ENCODE peak calls at places on chromosomes 3 and 15, in six cellular contexts. G is stomach, W is right lobe of liver, R is HCT116, U is heart left ventricle, Z is GM12892. T is an unnamed sample.

GRCh38 chr3:44284949-44285348 is 43.3 kb downstream of the TOPAZ1 start:
- DNase-seq in U (no peak), Z (no peak), G (no peak), W (no peak), R (no peak), T (no peak)

GRCh38 chr15:75696303-75696657 is 16.4 kb downstream of the CSPG4 start:
- DNase-seq in U (no peak), G (no peak), Z (no peak), R (no peak), W (no peak), T (no peak)

GRCh38 chr3:94225176-94225742 is 162.4 kb downstream of the NSUN3 start:
- DNase-seq in Z (no peak), R (no peak), U (no peak), W (no peak), G (no peak), T (no peak)

GRCh38 chr15:80694624-80695098 is 449 bp upstream of the ABHD17C start:
- DNase-seq in Z (peak; percentile 42), R (no peak), G (no peak), U (peak; percentile 35), W (no peak), T (no peak)

GRCh38 chr15:44033894-44034293 is 161.2 kb downstream of the FRMD5 start:
- DNase-seq in R (peak; percentile 16), G (no peak), Z (no peak), U (no peak), W (no peak), T (no peak)

GRCh38 chr3:117454236-117454635 is 744.7 kb downstream of the TUSC7 start:
- DNase-seq in R (no peak), U (no peak), G (no peak), W (no peak), Z (no peak), T (no peak)

GRCh38 chr3:72347819-72348319 is 500.4 kb downstream of the SHQ1 start:
- DNase-seq in Z (peak; percentile 45), R (no peak), W (no peak), G (peak; percentile 90), U (peak; percentile 83), T (no peak)

GRCh38 chr15:82871577-82872484 is 62.4 kb downstream of the WHAMM start:
- DNase-seq in U (no peak), G (peak; percentile 17), Z (no peak), W (no peak), R (no peak), T (no peak)

GRCh38 chr3:102114264-102114979 is 265.1 kb downstream of the NFKBIZ start:
- DNase-seq in U (no peak), G (no peak), W (no peak), Z (no peak), R (no peak), T (no peak)

GRCh38 chr15:74046275-74046674 is 36.1 kb downstream of the GOLGA6A start:
- DNase-seq in W (no peak), Z (no peak), R (no peak), G (no peak), U (peak; percentile 59), T (no peak)

GRCh38 chr15:74043425-74044266 is 38.7 kb downstream of the GOLGA6A start:
- DNase-seq in Z (no peak), G (no peak), W (no peak), R (no peak), U (no peak), T (peak; percentile 86)

GRCh38 chr15:74045184-74045583 is 37.2 kb downstream of the GOLGA6A start:
- DNase-seq in U (no peak), W (no peak), Z (no peak), R (no peak), G (no peak), T (no peak)

GRCh38 chr15:74044267-74045110 is 37.9 kb downstream of the GOLGA6A start:
- DNase-seq in W (no peak), G (no peak), U (peak; percentile 80), Z (no peak), R (no peak), T (peak; percentile 87)

DNA sequence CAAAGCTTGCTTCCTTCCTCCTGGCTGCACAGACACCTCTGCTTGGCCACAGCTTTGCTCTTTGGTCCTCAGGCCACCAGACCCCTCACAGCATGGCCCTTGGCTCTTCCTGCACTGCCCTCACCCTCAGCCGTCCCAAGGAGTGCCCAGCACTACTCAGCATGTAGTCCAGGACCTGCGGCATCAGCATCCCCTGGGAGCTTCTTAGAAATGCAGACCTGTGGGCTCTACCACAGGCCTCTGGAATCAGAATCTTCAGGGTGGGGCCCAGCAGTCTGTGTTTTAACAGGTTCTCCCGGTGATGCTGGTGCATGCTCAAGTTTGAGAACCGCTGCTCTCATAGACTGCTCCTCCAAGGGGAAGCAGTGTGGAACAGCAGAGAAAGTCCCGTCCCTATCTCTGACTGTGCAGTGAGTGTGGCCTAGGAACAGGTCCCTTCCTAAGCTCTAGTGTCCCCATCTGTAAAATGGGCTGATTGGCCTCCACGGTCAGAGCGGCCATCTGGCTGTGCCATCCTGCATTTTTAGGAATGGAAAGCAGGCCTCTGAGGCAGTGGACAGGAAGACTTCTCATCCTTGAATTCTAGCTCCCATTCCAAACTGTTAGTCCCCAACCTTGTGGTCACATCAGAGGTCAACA is 36.6 kb downstream of the GOLGA6A start:
- DNase-seq in Z (no peak), W (no peak), R (no peak), G (no peak), U (no peak), T (no peak)
- TF ChIP-seq POLR2A in Z (no peak), W (no peak), R (no peak), G (no peak), U (no peak), T (no peak)

DNA sequence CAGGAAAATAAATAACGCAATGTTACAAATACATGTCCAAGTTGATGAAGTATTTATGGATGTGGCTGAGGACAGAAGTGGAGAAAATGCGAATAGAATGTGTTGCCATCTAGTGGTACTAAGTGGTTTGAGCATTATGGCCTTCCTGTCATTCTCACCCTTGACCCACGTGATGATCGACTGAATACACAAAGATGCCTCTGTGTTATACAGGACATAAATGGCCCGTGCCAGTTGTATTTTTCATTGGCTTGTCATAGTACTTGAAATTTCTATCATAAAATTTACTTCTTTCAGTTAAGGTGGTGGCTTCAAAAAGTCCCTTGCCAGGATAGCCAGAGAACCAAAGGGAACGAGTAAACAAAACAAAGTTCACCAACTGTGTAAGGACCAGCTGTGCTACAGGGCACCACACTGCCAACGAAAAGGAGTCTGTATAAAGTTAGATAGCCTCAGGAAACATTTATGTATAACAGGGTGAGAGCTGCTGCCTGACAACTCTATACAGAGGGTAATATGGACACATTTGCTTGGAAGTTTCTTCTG is 103.7 kb downstream of the MYH15 start:
- DNase-seq in R (peak; percentile 52), U (no peak), G (no peak), Z (no peak), W (no peak), T (no peak)
- TF ChIP-seq POLR2A in R (no peak), U (no peak), G (no peak), Z (no peak), W (no peak), T (no peak)

DNA sequence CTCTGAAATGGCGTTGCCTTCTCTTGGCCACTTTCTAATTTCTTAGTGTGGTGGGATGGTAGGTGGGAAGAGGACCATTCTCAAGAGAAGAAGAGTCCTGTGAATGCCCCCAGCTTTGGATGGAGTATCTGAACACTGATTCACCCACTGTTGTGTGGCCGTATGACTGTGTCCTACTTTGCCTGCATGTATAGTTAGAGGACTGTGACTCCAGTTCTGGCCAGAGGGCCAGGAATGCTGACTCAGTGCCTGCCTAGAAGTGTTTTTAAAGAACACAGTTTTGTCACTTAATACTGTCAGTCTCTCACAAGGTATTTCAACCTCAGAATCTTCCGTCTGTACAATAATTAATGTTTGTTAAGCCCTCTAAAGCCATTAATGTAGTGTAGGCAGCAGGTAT is 2.1 kb downstream of the SEC61A1 start:
- DNase-seq in Z (no peak), W (no peak), G (no peak), U (no peak), R (no peak), T (no peak)
- TF ChIP-seq POLR2A in Z (no peak), W (no peak), G (no peak), U (no peak), R (no peak), T (no peak)

GRCh38 chr15:92803536-92803851 is 96.6 kb upstream of the CHD2 start:
- DNase-seq in G (no peak), U (no peak), Z (no peak), R (no peak), W (no peak), T (no peak)

GRCh38 chr15:92800013-92800412 is 100.1 kb upstream of the CHD2 start:
- DNase-seq in G (no peak), U (no peak), R (no peak), W (no peak), Z (no peak), T (no peak)

GRCh38 chr15:92801774-92802464 is 98.2 kb upstream of the CHD2 start:
- DNase-seq in U (peak; percentile 60), G (no peak), W (peak; percentile 59), R (peak; percentile 71), Z (no peak), T (no peak)

GRCh38 chr15:92803852-92804609 is 96.1 kb upstream of the CHD2 start:
- DNase-seq in G (peak; percentile 60), W (peak; percentile 78), Z (no peak), U (peak; percentile 84), R (peak; percentile 99), T (peak; percentile 98)

GRCh38 chr15:92801412-92801773 is 98.7 kb upstream of the CHD2 start:
- DNase-seq in R (peak; percentile 89), W (no peak), U (peak; percentile 59), Z (no peak), G (no peak), T (no peak)
- TF ChIP-seq POLR2A in R (no peak), W (no peak), U (no peak), Z (no peak), G (no peak), T (no peak)

GRCh38 chr3:126355251-126355650 is 2.0 kb downstream of the KLF15 start:
- DNase-seq in G (no peak), U (no peak), W (no peak), Z (no peak), R (no peak), T (no peak)

GRCh38 chr3:126357299-126358037 is at the start of gene KLF15:
- DNase-seq in Z (peak; percentile 93), U (peak; percentile 90), R (peak; percentile 43), G (peak; percentile 91), W (peak; percentile 93), T (no peak)

GRCh38 chr3:126356373-126357298 is 572 bp downstream of the KLF15 start:
- DNase-seq in G (no peak), Z (no peak), W (no peak), U (peak; percentile 60), R (no peak), T (no peak)

GRCh38 chr3:126354776-126355175 is 2.4 kb downstream of the KLF15 start:
- DNase-seq in U (no peak), G (no peak), W (no peak), Z (no peak), R (no peak), T (no peak)

GRCh38 chr3:126355777-126356372 is 1.3 kb downstream of the KLF15 start:
- DNase-seq in G (peak; percentile 98), W (peak; percentile 96), U (peak; percentile 98), R (peak; percentile 46), Z (peak; percentile 37), T (no peak)
- TF ChIP-seq POLR2A in G (no peak), W (peak; percentile 88), U (no peak), R (peak; percentile 46), Z (no peak), T (peak; percentile 54)

GRCh38 chr15:66359740-66360139 is 3.3 kb upstream of the TIPIN start:
- DNase-seq in U (no peak), G (no peak), W (no peak), Z (no peak), R (peak; percentile 43), T (no peak)

GRCh38 chr15:66356069-66356358 is 471 bp downstream of the TIPIN start:
- DNase-seq in U (no peak), R (no peak), Z (no peak), W (no peak), G (no peak), T (no peak)

GRCh38 chr15:66356359-66357236 is at the start of gene TIPIN:
- DNase-seq in Z (peak; percentile 86), W (peak; percentile 98), G (peak; percentile 97), R (peak; percentile 91), U (peak; percentile 95), T (peak; percentile 94)
- TF ChIP-seq POLR2A in Z (peak; percentile 96), W (peak; percentile 64), G (no peak), R (peak; percentile 91), U (no peak), T (no peak)